ENCODE peak calls at places on chromosomes 7 and 10, in eight cellular contexts. X is B cell; I is activated CD8-positive, alpha-beta T cell treated with anti-CD3 and anti-CD28 coated beads for 36 hours; H is omental fat pad; D is upper lobe of left lung; L is fibroblast of mammary gland; G is body of pancreas; Z is right lobe of liver. B is an unnamed sample.

GRCh38 chr10:87744606-87745005 is 73.4 kb downstream of the ATAD1 start:
- DNase-seq in X (no peak), I (no peak), H (no peak), D (no peak), L (no peak), G (no peak), Z (no peak), B (no peak)

GRCh38 chr10:125375210-125375609 is 214.8 kb upstream of the CTBP2 start:
- DNase-seq in X (no peak), I (no peak), H (no peak), D (no peak), L (no peak), G (no peak), Z (no peak), B (no peak)

GRCh38 chr7:103851357-103851756 is 138.1 kb downstream of the RELN start:
- DNase-seq in X (no peak), I (no peak), H (no peak), D (no peak), L (peak), G (no peak), Z (no peak), B (no peak)

GRCh38 chr7:333399-333776 is 43.4 kb downstream of the FOXL3 start:
- DNase-seq in X (no peak), I (no peak), H (no peak), D (no peak), L (no peak), G (peak), Z (no peak), B (peak)

GRCh38 chr7:51055039-51055840 is 261.4 kb downstream of the COBL start:
- DNase-seq in X (no peak), I (no peak), H (no peak), D (no peak), L (no peak), G (no peak), Z (no peak), B (no peak)

GRCh38 chr7:106421181-106421762 is 136.5 kb upstream of the NAMPT start:
- DNase-seq in X (no peak), I (no peak), H (peak), D (peak), L (peak), G (peak), Z (peak), B (peak)

GRCh38 chr10:44828515-44829142 is 82.5 kb upstream of the TMEM72 start:
- DNase-seq in X (peak), I (no peak), H (no peak), D (no peak), L (no peak), G (no peak), Z (no peak), B (no peak)

GRCh38 chr7:87312215-87312865 is 33.1 kb upstream of the CROT start:
- DNase-seq in X (peak), I (peak), H (no peak), D (peak), L (peak), G (peak), Z (peak), B (peak)

GRCh38 chr7:151727579-151728285 is 149.2 kb downstream of the PRKAG2 start:
- DNase-seq in X (peak), I (peak), H (peak), D (peak), L (peak), G (no peak), Z (peak), B (no peak)

GRCh38 chr7:100726998-100727761 is 6.2 kb upstream of the ZAN start:
- DNase-seq in X (no peak), I (no peak), H (no peak), D (no peak), L (peak), G (no peak), Z (no peak), B (no peak)

GRCh38 chr7:115249080-115249479 is 327.2 kb downstream of the MDFIC start:
- DNase-seq in X (no peak), I (no peak), H (no peak), D (no peak), L (peak), G (no peak), Z (no peak), B (no peak)

GRCh38 chr7:107318523-107319160 is 149.8 kb downstream of the HBP1 start:
- DNase-seq in X (no peak), I (no peak), H (no peak), D (no peak), L (peak), G (no peak), Z (no peak), B (no peak)

GRCh38 chr7:107043916-107044346 is 574 bp upstream of the PRKAR2B start:
- DNase-seq in X (no peak), I (no peak), H (no peak), D (no peak), L (no peak), G (no peak), Z (no peak), B (no peak)

GRCh38 chr7:139873593-139874374 is 44.7 kb downstream of the TBXAS1 start:
- DNase-seq in X (no peak), I (no peak), H (no peak), D (no peak), L (no peak), G (no peak), Z (peak), B (no peak)

GRCh38 chr10:124886195-124886594 is 55.7 kb upstream of the ZRANB1 start:
- DNase-seq in X (no peak), I (no peak), H (no peak), D (no peak), L (no peak), G (no peak), Z (no peak), B (no peak)

GRCh38 chr10:86333813-86334514 is 32.6 kb downstream of the GRID1 start:
- DNase-seq in X (no peak), I (no peak), H (no peak), D (no peak), L (no peak), G (no peak), Z (no peak), B (no peak)

GRCh38 chr10:18144928-18145327 is 4.7 kb downstream of the CACNB2 start:
- DNase-seq in X (no peak), I (no peak), H (no peak), D (no peak), L (peak), G (peak), Z (no peak), B (no peak)

GRCh38 chr10:14397069-14397468 is 66.3 kb upstream of the FRMD4A start:
- DNase-seq in X (no peak), I (no peak), H (no peak), D (peak), L (peak), G (no peak), Z (peak), B (no peak)

GRCh38 chr10:132133005-132133404 is 53.7 kb upstream of the DPYSL4 start:
- DNase-seq in X (peak), I (no peak), H (no peak), D (no peak), L (no peak), G (no peak), Z (peak), B (no peak)

GRCh38 chr10:119652361-119652760 is 1.2 kb downstream of the BAG3 start:
- DNase-seq in X (no peak), I (peak), H (no peak), D (no peak), L (peak), G (no peak), Z (no peak), B (no peak)

GRCh38 chr10:113709221-113709838 is 29.6 kb downstream of the CASP7 start:
- DNase-seq in X (no peak), I (no peak), H (no peak), D (no peak), L (peak), G (no peak), Z (no peak), B (no peak)

GRCh38 chr10:114615600-114616007 is 42.5 kb downstream of the ABLIM1 start:
- DNase-seq in X (no peak), I (no peak), H (no peak), D (no peak), L (no peak), G (no peak), Z (no peak), B (no peak)

GRCh38 chr7:55158541-55158940 is 139.7 kb downstream of the EGFR start:
- DNase-seq in X (no peak), I (no peak), H (no peak), D (no peak), L (no peak), G (no peak), Z (no peak), B (no peak)

GRCh38 chr10:61765176-61766087 is 102.7 kb downstream of the CABCOCO1 start:
- DNase-seq in X (no peak), I (no peak), H (no peak), D (no peak), L (no peak), G (no peak), Z (no peak), B (no peak)

GRCh38 chr10:128091636-128092210 is 34.5 kb downstream of the MKI67 start:
- DNase-seq in X (no peak), I (no peak), H (no peak), D (no peak), L (no peak), G (no peak), Z (no peak), B (no peak)

GRCh38 chr7:93843260-93843659 is 47.3 kb downstream of the TFPI2 start:
- DNase-seq in X (no peak), I (no peak), H (no peak), D (no peak), L (peak), G (no peak), Z (no peak), B (no peak)

GRCh38 chr7:831596-832291 is 532 bp upstream of the SUN1 start:
- DNase-seq in X (no peak), I (peak), H (no peak), D (no peak), L (peak), G (no peak), Z (no peak), B (no peak)

GRCh38 chr10:88851706-88852105 is at the start of gene ANKRD22:
- DNase-seq in X (no peak), I (no peak), H (no peak), D (peak), L (peak), G (peak), Z (no peak), B (peak)

GRCh38 chr10:118692911-118693310 is 61.9 kb downstream of the CACUL1 start:
- DNase-seq in X (no peak), I (no peak), H (no peak), D (no peak), L (peak), G (no peak), Z (no peak), B (no peak)

GRCh38 chr7:144037414-144038096 is 11.2 kb upstream of the OR2A5 start:
- DNase-seq in X (no peak), I (no peak), H (no peak), D (no peak), L (no peak), G (no peak), Z (no peak), B (no peak)

GRCh38 chr10:3068968-3069737 is 1.8 kb downstream of the PFKP start:
- DNase-seq in X (no peak), I (peak), H (no peak), D (no peak), L (no peak), G (no peak), Z (peak), B (no peak)

GRCh38 chr7:4549681-4550080 is 132.4 kb upstream of the FOXK1 start:
- DNase-seq in X (no peak), I (no peak), H (no peak), D (no peak), L (no peak), G (no peak), Z (no peak), B (no peak)

GRCh38 chr7:3397324-3397723 is 96.3 kb downstream of the SDK1 start:
- DNase-seq in X (no peak), I (no peak), H (no peak), D (no peak), L (no peak), G (no peak), Z (no peak), B (no peak)

GRCh38 chr7:3404490-3404889 is 103.4 kb downstream of the SDK1 start:
- DNase-seq in X (no peak), I (no peak), H (no peak), D (no peak), L (peak), G (no peak), Z (no peak), B (no peak)

GRCh38 chr7:3393862-3394261 is 92.8 kb downstream of the SDK1 start:
- DNase-seq in X (no peak), I (no peak), H (no peak), D (no peak), L (peak), G (no peak), Z (no peak), B (no peak)

DNA sequence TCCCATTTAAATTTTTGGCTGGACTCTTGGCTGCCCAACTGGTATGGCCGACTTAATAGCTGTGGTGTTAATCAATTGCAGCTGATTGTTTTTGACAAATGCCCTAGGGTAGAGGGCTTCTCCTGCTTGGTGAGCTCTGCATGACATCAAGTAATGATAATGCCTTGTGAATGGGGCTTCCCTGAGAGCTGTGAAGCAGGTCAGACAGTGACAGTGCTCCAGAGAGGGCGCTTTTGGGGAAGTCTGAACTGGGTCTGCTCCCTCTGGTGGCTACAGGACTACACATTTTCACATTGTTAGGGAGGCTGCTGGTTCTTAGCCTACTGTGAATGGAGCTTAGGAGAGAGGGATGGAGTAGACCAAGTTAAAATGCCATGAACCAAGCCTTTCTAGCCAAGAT is 98.8 kb downstream of the SDK1 start:
- DNase-seq in X (no peak), I (peak), H (no peak), D (no peak), L (peak), G (no peak), Z (no peak), B (no peak)
- TF ChIP-seq CTCF in X (no peak), I (no peak), H (no peak), D (no peak), L (peak), G (no peak), Z (no peak), B (no peak)

GRCh38 chr7:5591547-5591899 is 167.9 kb upstream of the TNRC18 start:
- DNase-seq in X (no peak), I (no peak), H (no peak), D (peak), L (no peak), G (no peak), Z (no peak), B (no peak)
- TF ChIP-seq CTCF in X (no peak), I (no peak), H (no peak), D (no peak), L (no peak), G (no peak), Z (no peak), B (no peak)

GRCh38 chr7:112665709-112666108 is 124.5 kb downstream of the TMEM168 start:
- DNase-seq in X (no peak), I (no peak), H (no peak), D (peak), L (peak), G (no peak), Z (no peak), B (peak)
- TF ChIP-seq CTCF in X (no peak), I (no peak), H (no peak), D (no peak), L (no peak), G (no peak), Z (no peak), B (peak)

GRCh38 chr7:48416327-48416908 is 245.2 kb downstream of the ABCA13 start:
- DNase-seq in X (no peak), I (no peak), H (no peak), D (no peak), L (no peak), G (no peak), Z (no peak), B (no peak)

GRCh38 chr7:48419401-48419800 is 248.1 kb downstream of the ABCA13 start:
- DNase-seq in X (no peak), I (no peak), H (no peak), D (no peak), L (peak), G (no peak), Z (no peak), B (no peak)

GRCh38 chr7:48426331-48426965 is 255.2 kb downstream of the ABCA13 start:
- DNase-seq in X (no peak), I (no peak), H (no peak), D (no peak), L (no peak), G (no peak), Z (no peak), B (no peak)

GRCh38 chr7:48424731-48425130 is 253.5 kb downstream of the ABCA13 start:
- DNase-seq in X (no peak), I (peak), H (no peak), D (no peak), L (peak), G (no peak), Z (no peak), B (no peak)

GRCh38 chr7:48421357-48421756 is 250.1 kb downstream of the ABCA13 start:
- DNase-seq in X (no peak), I (no peak), H (no peak), D (no peak), L (peak), G (no peak), Z (no peak), B (no peak)
- TF ChIP-seq CTCF in X (no peak), I (no peak), H (no peak), D (no peak), L (no peak), G (no peak), Z (no peak), B (no peak)

B was measured in Peyer's patch.